ENCODE peak calls at places on chromosomes 11 and 22, in seven cellular contexts. E is MV-4-11, W is T-helper 9 cell, Z is T-helper 2 cell, D is substantia nigra, J is cardiac muscle cell, F is AG09319. K is an unnamed sample.

GRCh38 chr22:50016988-50017700 is 4.6 kb upstream of the IL17REL start:
- DNase-seq in D (no peak), Z (peak), E (no peak), W (peak), J (no peak), F (no peak), K (no peak)

GRCh38 chr11:65116370-65117205 is 913 bp downstream of the ZNHIT2 start:
- DNase-seq in F (no peak), Z (peak), D (no peak), E (peak), W (peak), J (peak), K (no peak)

GRCh38 chr11:72788250-72788649 is 5.6 kb downstream of the STARD10 start:
- DNase-seq in W (no peak), D (no peak), J (no peak), F (no peak), Z (no peak), E (no peak), K (no peak)

GRCh38 chr22:42685941-42686666 is 34.6 kb downstream of the A4GALT start:
- DNase-seq in F (no peak), E (peak), W (no peak), J (no peak), Z (no peak), D (no peak), K (no peak)

GRCh38 chr11:62054484-62055121 is 69.2 kb upstream of the INCENP start:
- DNase-seq in Z (no peak), E (peak), F (peak), W (peak), J (peak), D (no peak), K (no peak)

GRCh38 chr11:96391698-96392307 is 2.0 kb downstream of the JRKL start:
- DNase-seq in W (no peak), Z (no peak), D (no peak), E (no peak), J (no peak), F (no peak), K (no peak)

GRCh38 chr11:20089796-20090653 is 70.2 kb downstream of the DBX1 start:
- DNase-seq in W (no peak), J (peak), E (no peak), F (no peak), D (no peak), Z (no peak), K (no peak)

GRCh38 chr11:65981101-65981740 is 19.7 kb downstream of the SART1 start:
- DNase-seq in F (no peak), Z (no peak), J (no peak), E (no peak), W (no peak), D (no peak), K (no peak)

GRCh38 chr11:17267576-17267975 is 9.0 kb upstream of the NUCB2 start:
- DNase-seq in F (no peak), Z (no peak), D (no peak), W (no peak), J (no peak), E (peak), K (peak)

GRCh38 chr22:46728470-46728869 is 9.6 kb downstream of the CERK start:
- DNase-seq in J (no peak), Z (no peak), W (no peak), D (no peak), E (no peak), F (no peak), K (no peak)

GRCh38 chr22:40383905-40384304 is 13.5 kb downstream of the SGSM3 start:
- DNase-seq in Z (no peak), D (no peak), J (peak), E (no peak), W (no peak), F (peak), K (peak)

GRCh38 chr11:93895106-93895862 is 44.9 kb upstream of the VSTM5 start:
- DNase-seq in F (peak), E (peak), Z (no peak), W (no peak), D (no peak), J (peak), K (peak)